ENCODE peak calls at places on chromosomes 2 and 18, in nine cellular contexts. V, N, Z, B, S, Q, D, C and J are unnamed samples.

GRCh38 chr2:62201307-62201706 is 5.4 kb downstream of the B3GNT2 start:
- DNase-seq in V (no peak), N (no peak), Z (no peak), B (no peak), S (peak), Q (no peak), D (no peak), C (no peak), J (no peak)

GRCh38 chr2:233789554-233789953 is 11.4 kb downstream of the MROH2A start:
- DNase-seq in V (no peak), N (no peak), Z (no peak), B (no peak), S (no peak), Q (no peak), D (no peak), C (no peak), J (no peak)

GRCh38 chr2:118830886-118831285 is 16.6 kb downstream of the EN1 start:
- DNase-seq in V (no peak), N (no peak), Z (no peak), B (no peak), S (no peak), Q (no peak), D (no peak), C (no peak), J (no peak)

GRCh38 chr2:188028739-188029138 is 262.9 kb upstream of the GULP1 start:
- DNase-seq in V (no peak), N (no peak), Z (no peak), B (no peak), S (no peak), Q (no peak), D (no peak), C (no peak), J (no peak)

GRCh38 chr2:216574046-216574445 is 59.2 kb upstream of the IGFBP2 start:
- DNase-seq in V (no peak), N (no peak), Z (no peak), B (no peak), S (peak), Q (no peak), D (no peak), C (no peak), J (no peak)

GRCh38 chr2:231260442-231260841 is 62.0 kb downstream of the ARMC9 start:
- DNase-seq in V (peak), N (no peak), Z (no peak), B (peak), S (peak), Q (no peak), D (no peak), C (no peak), J (no peak)

GRCh38 chr2:8682719-8683667 is 1.1 kb downstream of the ID2 start:
- DNase-seq in V (peak), N (no peak), Z (no peak), B (peak), S (peak), Q (peak), D (no peak), C (peak), J (no peak)

GRCh38 chr2:84849271-84849952 is 31.5 kb downstream of the TRABD2A start:
- DNase-seq in V (peak), N (no peak), Z (no peak), B (no peak), S (peak), Q (no peak), D (no peak), C (no peak), J (no peak)

GRCh38 chr2:181526014-181526413 is 68.8 kb downstream of the ITGA4 start:
- DNase-seq in V (peak), N (no peak), Z (no peak), B (no peak), S (no peak), Q (no peak), D (no peak), C (no peak), J (no peak)

GRCh38 chr2:241950413-241950863 is 80.9 kb downstream of the RTP5 start:
- DNase-seq in V (no peak), N (no peak), Z (no peak), B (no peak), S (no peak), Q (no peak), D (no peak), C (no peak), J (no peak)

GRCh38 chr18:12904012-12904516 is 20.0 kb upstream of the PTPN2 start:
- DNase-seq in V (no peak), N (no peak), Z (no peak), B (peak), S (no peak), Q (peak), D (no peak), C (no peak), J (no peak)

GRCh38 chr2:15678346-15678745 is 86.7 kb downstream of the DDX1 start:
- DNase-seq in V (no peak), N (no peak), Z (no peak), B (no peak), S (no peak), Q (no peak), D (no peak), C (no peak), J (no peak)

GRCh38 chr18:47283476-47283875 is 32.0 kb upstream of the SKOR2 start:
- DNase-seq in V (peak), N (no peak), Z (no peak), B (no peak), S (peak), Q (no peak), D (peak), C (no peak), J (no peak)

GRCh38 chr2:231037731-231038482 is 584 bp downstream of the C2orf72 start:
- DNase-seq in V (no peak), N (no peak), Z (no peak), B (no peak), S (no peak), Q (no peak), D (no peak), C (no peak), J (no peak)

GRCh38 chr2:223068036-223068435 is 16.0 kb downstream of the KCNE4 start:
- DNase-seq in V (no peak), N (no peak), Z (no peak), B (no peak), S (no peak), Q (no peak), D (no peak), C (no peak), J (no peak)

GRCh38 chr2:231613655-231614558 is 21.2 kb downstream of the TEX44 start:
- DNase-seq in V (peak), N (peak), Z (no peak), B (peak), S (peak), Q (peak), D (peak), C (peak), J (peak)

GRCh38 chr2:190468814-190469569 is 60.8 kb downstream of the MFSD6 start:
- DNase-seq in V (peak), N (no peak), Z (peak), B (peak), S (peak), Q (peak), D (no peak), C (peak), J (no peak)

GRCh38 chr2:225334524-225334923 is 65.0 kb upstream of the NYAP2 start:
- DNase-seq in V (no peak), N (no peak), Z (no peak), B (no peak), S (no peak), Q (no peak), D (no peak), C (no peak), J (no peak)

GRCh38 chr2:4585057-4585635 is 881.8 kb downstream of the DCDC2C start:
- DNase-seq in V (no peak), N (no peak), Z (no peak), B (no peak), S (no peak), Q (no peak), D (no peak), C (no peak), J (no peak)

GRCh38 chr2:129605654-129606053 is 373.8 kb upstream of the RAB6C start:
- DNase-seq in V (no peak), N (no peak), Z (no peak), B (no peak), S (no peak), Q (no peak), D (no peak), C (no peak), J (no peak)

GRCh38 chr2:51812138-51812866 is 780.4 kb upstream of the NRXN1 start:
- DNase-seq in V (peak), N (no peak), Z (no peak), B (no peak), S (peak), Q (no peak), D (no peak), C (no peak), J (no peak)

GRCh38 chr18:39935598-39935997 is 2019.4 kb upstream of the PIK3C3 start:
- DNase-seq in V (no peak), N (no peak), Z (no peak), B (no peak), S (no peak), Q (no peak), D (no peak), C (no peak), J (no peak)

GRCh38 chr2:167209784-167210183 is 321.5 kb downstream of the XIRP2 start:
- DNase-seq in V (no peak), N (no peak), Z (no peak), B (no peak), S (peak), Q (no peak), D (no peak), C (no peak), J (no peak)

GRCh38 chr2:95270541-95271081 is 3.6 kb upstream of the PROM2 start:
- DNase-seq in V (no peak), N (no peak), Z (no peak), B (no peak), S (no peak), Q (no peak), D (no peak), C (no peak), J (no peak)

GRCh38 chr2:221969087-221969829 is 329.5 kb downstream of the PAX3 start:
- DNase-seq in V (peak), N (no peak), Z (no peak), B (no peak), S (peak), Q (no peak), D (no peak), C (peak), J (no peak)

GRCh38 chr2:207385903-207386302 is 143.9 kb upstream of the CREB1 start:
- DNase-seq in V (peak), N (no peak), Z (no peak), B (no peak), S (peak), Q (no peak), D (no peak), C (no peak), J (no peak)

GRCh38 chr18:26440644-26441043 is 107.7 kb downstream of the KCTD1 start:
- DNase-seq in V (no peak), N (no peak), Z (no peak), B (no peak), S (no peak), Q (no peak), D (no peak), C (no peak), J (no peak)

DNA sequence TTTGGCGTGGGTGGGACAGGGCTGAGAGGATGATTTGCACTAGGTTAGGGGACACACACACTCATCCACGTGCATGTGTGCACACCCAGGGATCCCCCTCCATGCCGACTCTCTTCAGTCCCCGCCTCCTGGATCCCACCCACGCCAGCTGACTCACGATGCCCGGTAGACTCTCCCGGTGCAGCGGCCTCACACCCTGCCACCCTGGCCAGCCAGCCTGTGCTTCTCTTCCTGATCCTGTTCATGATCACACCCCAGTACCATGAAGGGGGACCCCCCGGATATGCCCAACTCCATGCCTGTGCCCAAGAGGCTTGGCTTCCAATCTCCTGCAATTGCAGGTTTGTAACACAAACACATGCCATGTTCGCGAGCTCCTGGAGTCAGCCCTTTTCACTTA is 157.8 kb upstream of the HDAC4 start:
- DNase-seq in V (no peak), N (no peak), Z (no peak), B (no peak), S (no peak), Q (no peak), D (no peak), C (no peak), J (no peak)
- H3K27ac ChIP-seq in V (no peak), N (no peak), Z (no peak), B (no peak), S (no peak), Q (no peak), D (no peak), C (no peak), J (no peak)

GRCh38 chr2:159226059-159226461 is 60.4 kb downstream of the WDSUB1 start:
- DNase-seq in V (peak), N (no peak), Z (no peak), B (no peak), S (peak), Q (peak), D (peak), C (no peak), J (no peak)
- H3K27ac ChIP-seq in V (no peak), N (no peak), Z (no peak), B (peak), S (no peak), Q (peak), D (no peak), C (no peak), J (no peak)

DNA sequence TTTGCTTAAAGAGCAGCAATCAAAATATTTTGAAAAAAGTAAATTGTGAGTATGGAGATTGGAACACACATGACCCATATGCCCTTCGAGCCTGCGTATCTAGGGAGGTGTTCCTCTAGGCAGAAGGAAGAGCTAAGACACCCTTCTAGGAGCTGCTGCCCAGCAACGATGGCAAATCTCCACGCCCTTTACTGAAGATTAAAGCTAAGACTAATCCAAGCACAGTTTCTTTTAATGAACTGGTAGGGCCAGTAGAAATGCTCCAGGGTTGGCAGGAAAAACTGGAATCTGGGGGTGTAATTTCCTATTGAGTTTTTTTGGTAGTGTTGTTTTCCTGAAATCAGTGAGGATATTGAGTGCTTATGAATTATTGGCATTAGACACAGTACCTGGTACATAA is 712 bp upstream of the SERPINB13 start:
- DNase-seq in V (no peak), N (no peak), Z (peak), B (no peak), S (no peak), Q (no peak), D (no peak), C (no peak), J (no peak)
- H3K27ac ChIP-seq in V (no peak), N (no peak), Z (peak), B (no peak), S (no peak), Q (no peak), D (no peak), C (no peak), J (no peak)

GRCh38 chr2:175049671-175050070 is 44.5 kb upstream of the CHN1 start:
- DNase-seq in V (peak), N (no peak), Z (no peak), B (no peak), S (peak), Q (no peak), D (no peak), C (no peak), J (no peak)

GRCh38 chr2:175055993-175056392 is 50.8 kb upstream of the CHN1 start:
- DNase-seq in V (no peak), N (no peak), Z (no peak), B (no peak), S (no peak), Q (no peak), D (no peak), C (no peak), J (no peak)

GRCh38 chr2:175057078-175057685 is 52.0 kb upstream of the CHN1 start:
- DNase-seq in V (no peak), N (no peak), Z (no peak), B (no peak), S (no peak), Q (no peak), D (no peak), C (no peak), J (no peak)

GRCh38 chr2:175054340-175054739 is 49.2 kb upstream of the CHN1 start:
- DNase-seq in V (no peak), N (no peak), Z (no peak), B (no peak), S (no peak), Q (no peak), D (no peak), C (no peak), J (no peak)
- H3K27ac ChIP-seq in V (no peak), N (no peak), Z (no peak), B (no peak), S (no peak), Q (no peak), D (no peak), C (no peak), J (no peak)

GRCh38 chr2:11373096-11373495 is 28.7 kb upstream of the ROCK2 start:
- DNase-seq in V (peak), N (no peak), Z (no peak), B (no peak), S (no peak), Q (no peak), D (no peak), C (no peak), J (no peak)

GRCh38 chr2:11375025-11375688 is 30.7 kb upstream of the ROCK2 start:
- DNase-seq in V (no peak), N (no peak), Z (no peak), B (no peak), S (no peak), Q (no peak), D (no peak), C (no peak), J (no peak)

GRCh38 chr2:11368059-11368572 is 23.7 kb upstream of the ROCK2 start:
- DNase-seq in V (no peak), N (no peak), Z (no peak), B (peak), S (no peak), Q (no peak), D (no peak), C (no peak), J (no peak)

GRCh38 chr2:11370377-11371098 is 26.1 kb upstream of the ROCK2 start:
- DNase-seq in V (peak), N (no peak), Z (peak), B (no peak), S (peak), Q (peak), D (no peak), C (no peak), J (no peak)

GRCh38 chr2:11371099-11371937 is 26.9 kb upstream of the ROCK2 start:
- DNase-seq in V (no peak), N (no peak), Z (no peak), B (no peak), S (no peak), Q (no peak), D (no peak), C (no peak), J (no peak)
- H3K27ac ChIP-seq in V (peak), N (no peak), Z (peak), B (no peak), S (no peak), Q (peak), D (no peak), C (no peak), J (no peak)

GRCh38 chr18:55356815-55357214 is 231.2 kb downstream of the TCF4 start:
- DNase-seq in V (no peak), N (no peak), Z (no peak), B (no peak), S (no peak), Q (no peak), D (no peak), C (no peak), J (no peak)

GRCh38 chr18:55360061-55360460 is 227.9 kb downstream of the TCF4 start:
- DNase-seq in V (no peak), N (no peak), Z (no peak), B (no peak), S (no peak), Q (no peak), D (no peak), C (no peak), J (no peak)

GRCh38 chr18:55365342-55365741 is 222.7 kb downstream of the TCF4 start:
- DNase-seq in V (no peak), N (no peak), Z (no peak), B (no peak), S (no peak), Q (no peak), D (no peak), C (no peak), J (no peak)

GRCh38 chr18:55362303-55362702 is 225.7 kb downstream of the TCF4 start:
- DNase-seq in V (no peak), N (no peak), Z (no peak), B (no peak), S (no peak), Q (no peak), D (no peak), C (no peak), J (no peak)
- H3K27ac ChIP-seq in V (no peak), N (no peak), Z (no peak), B (no peak), S (no peak), Q (no peak), D (no peak), C (no peak), J (no peak)

GRCh38 chr2:161237397-161238263 is 70.6 kb upstream of the PSMD14 start:
- DNase-seq in V (peak), N (peak), Z (no peak), B (peak), S (peak), Q (no peak), D (peak), C (peak), J (no peak)
- H3K27ac ChIP-seq in V (peak), N (no peak), Z (peak), B (no peak), S (no peak), Q (no peak), D (peak), C (peak), J (peak)

GRCh38 chr2:36380624-36381481 is 25.3 kb downstream of the CRIM1 start:
- DNase-seq in V (peak), N (no peak), Z (no peak), B (peak), S (no peak), Q (no peak), D (no peak), C (no peak), J (no peak)
- H3K27ac ChIP-seq in V (peak), N (no peak), Z (no peak), B (no peak), S (peak), Q (peak), D (peak), C (no peak), J (no peak)

GRCh38 chr18:22559414-22560282 is 141.9 kb upstream of the CTAGE1 start:
- DNase-seq in V (peak), N (no peak), Z (no peak), B (peak), S (peak), Q (peak), D (peak), C (peak), J (no peak)

GRCh38 chr18:22564036-22564435 is 146.3 kb upstream of the CTAGE1 start:
- DNase-seq in V (no peak), N (no peak), Z (no peak), B (no peak), S (peak), Q (no peak), D (no peak), C (no peak), J (no peak)

GRCh38 chr18:22560797-22561196 is 143.1 kb upstream of the CTAGE1 start:
- DNase-seq in V (no peak), N (no peak), Z (no peak), B (no peak), S (no peak), Q (no peak), D (no peak), C (no peak), J (no peak)

GRCh38 chr18:22560283-22560627 is 142.5 kb upstream of the CTAGE1 start:
- DNase-seq in V (no peak), N (no peak), Z (no peak), B (no peak), S (no peak), Q (no peak), D (no peak), C (no peak), J (no peak)

DNA sequence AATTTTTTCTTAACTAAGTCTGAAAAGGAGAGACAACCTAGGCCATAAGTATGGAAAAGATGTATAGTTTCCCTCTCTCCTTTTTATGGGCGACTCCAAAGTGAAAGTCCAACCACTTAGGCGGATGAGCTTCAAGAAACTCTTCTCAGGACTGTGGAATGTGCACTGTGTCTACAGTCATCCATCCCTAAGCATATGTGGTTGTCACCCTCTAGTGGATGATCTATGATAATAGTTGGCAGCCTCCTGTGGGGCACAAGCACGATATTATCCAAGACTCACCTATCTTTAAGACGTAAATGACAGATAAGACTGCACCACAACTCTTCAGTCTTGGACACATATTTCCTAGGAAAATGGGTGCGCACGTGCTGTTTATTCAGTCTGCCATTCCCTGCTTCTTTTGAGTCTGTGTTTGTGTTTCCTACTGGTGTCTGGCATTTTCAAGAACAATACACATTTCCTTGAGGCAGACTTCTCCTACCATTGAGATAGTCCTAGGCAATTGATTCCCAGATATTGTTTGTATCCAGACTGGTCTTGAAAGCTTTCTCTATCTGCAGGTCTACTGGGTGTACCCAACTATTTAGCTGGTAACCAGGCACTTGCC is 145.5 kb upstream of the CTAGE1 start:
- DNase-seq in V (peak), N (no peak), Z (peak), B (no peak), S (peak), Q (no peak), D (no peak), C (peak), J (no peak)
- H3K27ac ChIP-seq in V (peak), N (no peak), Z (no peak), B (no peak), S (no peak), Q (peak), D (no peak), C (peak), J (no peak)